ENCODE peak calls at places on chromosomes 6 and 20, in ten cellular contexts. M, P, Q, K, J, R, I, E, C and S are unnamed samples.

GRCh38 chr20:22842793-22843192 is 192.3 kb upstream of the SSTR4 start:
- DNase-seq in M (no peak), P (no peak), I (no peak), K (no peak), Q (no peak), J (no peak), R (no peak), C (no peak), E (no peak), S (no peak)

GRCh38 chr6:161727063-161727462 is 453.2 kb upstream of the AGPAT4 start:
- DNase-seq in J (no peak), I (no peak), M (no peak), Q (no peak), C (peak), E (no peak), P (no peak), K (no peak), R (no peak), S (no peak)

GRCh38 chr20:62607366-62608217 is 34.7 kb upstream of the SLCO4A1 start:
- DNase-seq in C (no peak), J (no peak), M (no peak), K (no peak), I (no peak), P (no peak), E (no peak), R (no peak), Q (no peak), S (no peak)

GRCh38 chr6:111057074-111057752 is 30.1 kb upstream of the SLC16A10 start:
- DNase-seq in J (no peak), Q (no peak), R (peak), C (peak), M (peak), I (peak), E (peak), P (peak), K (no peak), S (no peak)

GRCh38 chr20:62983210-62983609 is 23.6 kb downstream of the BHLHE23 start:
- DNase-seq in I (no peak), J (no peak), E (no peak), M (no peak), C (no peak), K (no peak), P (no peak), Q (no peak), R (no peak), S (no peak)

GRCh38 chr6:156869986-156870398 is 92.8 kb downstream of the ARID1B start:
- DNase-seq in P (no peak), E (no peak), J (no peak), Q (no peak), R (no peak), C (peak), K (no peak), I (no peak), M (no peak), S (no peak)

GRCh38 chr6:10413850-10414765 is 766 bp downstream of the TFAP2A start:
- DNase-seq in C (no peak), E (no peak), K (no peak), J (peak), P (no peak), M (peak), R (no peak), I (peak), Q (no peak), S (no peak)

GRCh38 chr6:144149558-144149893 is 791 bp upstream of the STX11 start:
- DNase-seq in R (no peak), M (no peak), J (no peak), E (no peak), I (no peak), C (no peak), Q (no peak), P (no peak), K (no peak), S (no peak)

GRCh38 chr6:51704932-51705540 is 382.4 kb downstream of the PKHD1 start:
- DNase-seq in I (no peak), R (no peak), E (no peak), J (no peak), M (no peak), P (no peak), K (no peak), C (no peak), Q (no peak), S (no peak)

GRCh38 chr6:47405273-47405672 is 72.3 kb upstream of the CD2AP start:
- DNase-seq in Q (no peak), E (no peak), J (no peak), I (no peak), R (no peak), K (no peak), C (no peak), P (no peak), M (peak), S (no peak)

GRCh38 chr6:81997091-81997926 is 244.8 kb upstream of the TENT5A start:
- DNase-seq in C (no peak), J (no peak), P (peak), I (peak), E (peak), R (peak), Q (peak), M (no peak), K (no peak), S (peak)

GRCh38 chr6:36035240-36035639 is 7.6 kb downstream of the MAPK14 start:
- DNase-seq in E (peak), K (no peak), I (no peak), P (peak), J (no peak), M (no peak), R (no peak), C (no peak), Q (no peak), S (no peak)

GRCh38 chr20:35515949-35516645 is 13.4 kb downstream of the C20orf173 start:
- DNase-seq in M (peak), J (no peak), I (peak), R (peak), K (no peak), Q (peak), C (no peak), P (peak), E (peak), S (peak)

GRCh38 chr6:158803733-158804143 is 15.4 kb downstream of the EZR start:
- DNase-seq in E (peak), J (no peak), Q (no peak), I (no peak), R (no peak), K (no peak), M (no peak), C (no peak), P (peak), S (no peak)

GRCh38 chr6:15615837-15616236 is 47.0 kb downstream of the DTNBP1 start:
- DNase-seq in C (no peak), R (no peak), Q (no peak), I (no peak), K (no peak), M (no peak), J (no peak), E (no peak), P (no peak), S (no peak)

GRCh38 chr6:89930789-89931188 is 36.5 kb downstream of the GJA10 start:
- DNase-seq in E (no peak), Q (no peak), R (no peak), P (no peak), J (no peak), K (no peak), I (no peak), C (no peak), M (no peak), S (no peak)

GRCh38 chr6:81818778-81819491 is 66.5 kb upstream of the TENT5A start:
- DNase-seq in Q (no peak), J (no peak), M (no peak), E (peak), P (peak), K (no peak), I (no peak), C (no peak), R (no peak), S (no peak)

GRCh38 chr20:3042621-3043020 is 801 bp upstream of the GNRH2 start:
- DNase-seq in J (peak), I (no peak), R (no peak), K (no peak), Q (no peak), M (no peak), C (no peak), P (no peak), E (peak), S (no peak)

GRCh38 chr20:57525328-57526053 is 551 bp upstream of the CTCFL start:
- DNase-seq in P (no peak), M (no peak), E (no peak), J (no peak), Q (no peak), C (no peak), R (no peak), K (no peak), I (no peak), S (no peak)

GRCh38 chr6:97186416-97186999 is 96.5 kb downstream of the MMS22L start:
- DNase-seq in R (peak), Q (peak), P (peak), E (peak), I (peak), K (peak), J (peak), M (peak), C (peak), S (peak)

GRCh38 chr20:23074052-23074451 is 12.1 kb downstream of the CD93 start:
- DNase-seq in R (no peak), Q (no peak), C (no peak), M (no peak), P (no peak), E (no peak), J (no peak), I (no peak), K (no peak), S (no peak)

GRCh38 chr6:17986656-17987575 is 519 bp downstream of the KIF13A start:
- DNase-seq in C (peak), J (peak), M (peak), E (peak), R (no peak), P (peak), Q (no peak), K (no peak), I (peak), S (no peak)

GRCh38 chr6:66556936-66557335 is 849.9 kb upstream of the EYS start:
- DNase-seq in I (no peak), C (no peak), P (no peak), M (no peak), K (no peak), Q (no peak), J (no peak), R (no peak), E (no peak), S (no peak)

GRCh38 chr6:114249522-114249921 is 93.3 kb downstream of the HS3ST5 start:
- DNase-seq in R (no peak), J (no peak), P (no peak), I (no peak), K (no peak), M (no peak), C (no peak), E (no peak), Q (peak), S (no peak)

GRCh38 chr20:9228774-9229450 is 160.0 kb downstream of the PLCB4 start:
- DNase-seq in J (no peak), M (no peak), I (peak), E (peak), R (no peak), K (no peak), Q (no peak), P (no peak), C (no peak), S (no peak)

GRCh38 chr20:44618318-44618731 is 33.2 kb downstream of the ADA start:
- DNase-seq in I (no peak), R (no peak), P (no peak), E (no peak), K (no peak), C (no peak), M (peak), Q (no peak), J (no peak), S (no peak)

GRCh38 chr6:165571068-165571682 is 91.9 kb downstream of the PDE10A start:
- DNase-seq in Q (no peak), R (no peak), K (no peak), C (no peak), I (no peak), M (no peak), J (no peak), E (peak), P (peak), S (no peak)

GRCh38 chr6:24960991-24961475 is 25.3 kb upstream of the RIPOR2 start:
- DNase-seq in C (no peak), E (no peak), J (no peak), Q (no peak), P (no peak), M (no peak), R (no peak), K (no peak), I (no peak), S (no peak)

GRCh38 chr6:165556116-165556843 is 106.8 kb downstream of the PDE10A start:
- DNase-seq in P (peak), K (no peak), E (peak), Q (no peak), I (no peak), J (no peak), R (no peak), C (no peak), M (peak), S (no peak)